ENCODE peak calls at places on chromosome 5, in eight cellular contexts. T is astrocyte, V is GM23338, C is heart left ventricle, J is mammary epithelial cell, O is pancreas, M is ovary, R is keratinocyte. U is an unnamed sample.

GRCh38 chr5:144002866-144003265 is 167.6 kb downstream of the YIPF5 start:
- DNase-seq in T (no peak), V (no peak), C (no peak), J (no peak), O (no peak), M (no peak), R (no peak), U (no peak)

GRCh38 chr5:43560128-43560527 is 3.3 kb upstream of the PAIP1 start:
- DNase-seq in T (peak; percentile 3), V (no peak), C (no peak), J (peak; percentile 57), O (no peak), M (no peak), R (no peak), U (no peak)

GRCh38 chr5:4206127-4206526 is 610.5 kb downstream of the IRX1 start:
- DNase-seq in T (no peak), V (no peak), C (no peak), J (no peak), O (no peak), M (no peak), R (no peak), U (no peak)

GRCh38 chr5:156391139-156391538 is 64.2 kb downstream of the SGCD start:
- DNase-seq in T (peak; percentile 83), V (no peak), C (no peak), J (no peak), O (no peak), M (no peak), R (no peak), U (peak; percentile 36)

GRCh38 chr5:132098151-132098594 is 24.6 kb downstream of the CSF2 start:
- DNase-seq in T (peak; percentile 69), V (no peak), C (no peak), J (peak; percentile 31), O (no peak), M (no peak), R (no peak), U (no peak)

GRCh38 chr5:173764321-173765029 is 123.7 kb upstream of the CPEB4 start:
- DNase-seq in T (peak; percentile 93), V (peak; percentile 34), C (peak; percentile 86), J (peak; percentile 92), O (peak; percentile 80), M (peak; percentile 89), R (peak; percentile 49), U (peak; percentile 97)

GRCh38 chr5:124819201-124819600 is 72.8 kb upstream of the ZNF608 start:
- DNase-seq in T (no peak), V (no peak), C (no peak), J (peak; percentile 39), O (no peak), M (no peak), R (no peak), U (no peak)

GRCh38 chr5:89878733-89879132 is 530.8 kb downstream of the CETN3 start:
- DNase-seq in T (no peak), V (no peak), C (no peak), J (no peak), O (no peak), M (no peak), R (no peak), U (no peak)

GRCh38 chr5:1709186-1709803 is 90.3 kb downstream of the MRPL36 start:
- DNase-seq in T (no peak), V (peak; percentile 41), C (no peak), J (no peak), O (no peak), M (no peak), R (no peak), U (no peak)

GRCh38 chr5:126614189-126614588 is 13.4 kb downstream of the PHAX start:
- DNase-seq in T (no peak), V (no peak), C (no peak), J (no peak), O (no peak), M (no peak), R (no peak), U (no peak)

GRCh38 chr5:126610163-126610562 is 9.4 kb downstream of the PHAX start:
- DNase-seq in T (no peak), V (no peak), C (no peak), J (no peak), O (no peak), M (no peak), R (no peak), U (no peak)

GRCh38 chr5:126610616-126611015 is 9.9 kb downstream of the PHAX start:
- DNase-seq in T (no peak), V (no peak), C (no peak), J (no peak), O (no peak), M (no peak), R (no peak), U (no peak)

GRCh38 chr5:126619781-126620180 is 19.0 kb downstream of the PHAX start:
- DNase-seq in T (peak; percentile 12), V (no peak), C (no peak), J (no peak), O (no peak), M (no peak), R (no peak), U (peak; percentile 38)

DNA sequence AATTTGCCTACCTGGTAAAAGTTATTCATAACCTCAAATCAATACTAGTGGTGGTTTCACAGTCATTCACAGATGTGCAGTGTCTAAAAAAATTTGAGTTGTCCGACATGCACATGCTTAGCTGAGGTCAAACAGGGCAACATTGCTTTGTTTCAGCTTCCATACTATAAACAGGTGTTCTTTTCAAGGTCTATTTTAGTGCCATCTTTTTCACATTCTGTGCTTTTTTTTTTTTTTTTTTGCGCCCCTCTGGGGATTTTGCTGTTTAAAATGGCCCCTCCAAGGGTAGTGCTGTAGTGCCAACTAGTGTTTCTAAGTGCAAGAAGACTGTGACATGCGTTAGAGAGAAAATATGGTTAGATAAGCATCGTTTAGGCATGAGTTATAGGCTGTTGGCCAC is 14.5 kb downstream of the PHAX start:
- DNase-seq in T (no peak), V (no peak), C (no peak), J (no peak), O (no peak), M (no peak), R (no peak), U (no peak)
- TF ChIP-seq CTCF in T (no peak), V (no peak), C (no peak), J (no peak), O (no peak), M (no peak), R (no peak), U (no peak)

GRCh38 chr5:38695021-38695961 is 138.8 kb upstream of the LIFR start:
- DNase-seq in T (no peak), V (no peak), C (no peak), J (no peak), O (no peak), M (no peak), R (no peak), U (no peak)
- H3K27ac ChIP-seq in T (no peak overlapping the region), V (no peak overlapping the region), C (no peak overlapping the region), J (no peak overlapping the region), O (no peak overlapping the region), M (no peak overlapping the region), R (no peak overlapping the region), U (no peak overlapping the region)

DNA sequence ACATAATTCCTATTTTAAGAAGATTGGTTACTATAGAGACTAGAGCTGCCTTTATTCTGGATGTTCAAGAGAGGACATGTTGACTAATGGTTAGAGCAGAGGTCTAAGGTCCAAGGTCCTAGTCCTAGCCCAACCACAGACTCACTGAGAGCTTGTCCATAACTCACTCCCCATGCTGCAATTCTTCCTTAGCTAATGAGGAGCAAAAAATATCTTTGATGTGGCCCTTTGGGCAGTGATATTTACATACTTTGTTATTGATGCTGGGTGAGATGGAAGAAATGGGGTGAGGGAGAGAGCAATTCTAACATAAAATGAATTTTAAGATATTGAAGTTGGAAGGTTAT is 57.9 kb upstream of the ANKRD55 start:
- DNase-seq in T (no peak), V (no peak), C (no peak), J (no peak), O (no peak), M (no peak), R (no peak), U (no peak)
- TF ChIP-seq CTCF in T (no peak), V (no peak), C (no peak), J (no peak), O (no peak), M (no peak), R (no peak), U (no peak)

GRCh38 chr5:141822134-141822533 is 56.1 kb downstream of the PCDH1 start:
- DNase-seq in T (peak; percentile 8), V (peak; percentile 3), C (peak; percentile 45), J (no peak), O (no peak), M (no peak), R (no peak), U (peak; percentile 60)
- H3K27ac ChIP-seq in T (peak overlapping the region; percentile 64), V (peak overlapping the region; percentile 86), C (peak overlapping the region; percentile 61), J (no peak overlapping the region), O (no peak overlapping the region), M (no peak overlapping the region), R (no peak overlapping the region), U (peak overlapping the region; percentile 74)

DNA sequence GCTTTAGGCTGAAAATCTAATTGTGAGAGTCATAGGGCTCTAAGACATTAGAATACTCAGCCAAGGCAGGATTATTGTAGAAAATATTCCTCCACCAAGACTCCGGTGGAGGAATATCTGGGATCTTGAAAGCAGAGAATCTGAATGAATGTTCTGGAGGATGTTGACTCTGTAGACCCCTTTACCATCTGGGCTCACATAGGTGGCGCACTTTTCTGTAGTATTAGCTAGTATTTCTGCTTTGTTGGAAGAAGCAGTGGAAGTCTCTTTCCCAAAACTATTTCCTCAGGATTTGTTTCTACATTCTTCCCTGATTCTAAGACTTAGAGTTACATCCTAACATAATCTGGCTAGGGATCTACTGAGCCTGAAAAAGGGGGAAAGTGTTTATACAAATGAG is 752.4 kb upstream of the SEMA6A start:
- DNase-seq in T (no peak), V (peak; percentile 29), C (no peak), J (no peak), O (no peak), M (no peak), R (no peak), U (no peak)
- TF ChIP-seq CTCF in T (no peak), V (peak; percentile 35), C (no peak), J (no peak), O (no peak), M (no peak), R (no peak), U (no peak)

DNA sequence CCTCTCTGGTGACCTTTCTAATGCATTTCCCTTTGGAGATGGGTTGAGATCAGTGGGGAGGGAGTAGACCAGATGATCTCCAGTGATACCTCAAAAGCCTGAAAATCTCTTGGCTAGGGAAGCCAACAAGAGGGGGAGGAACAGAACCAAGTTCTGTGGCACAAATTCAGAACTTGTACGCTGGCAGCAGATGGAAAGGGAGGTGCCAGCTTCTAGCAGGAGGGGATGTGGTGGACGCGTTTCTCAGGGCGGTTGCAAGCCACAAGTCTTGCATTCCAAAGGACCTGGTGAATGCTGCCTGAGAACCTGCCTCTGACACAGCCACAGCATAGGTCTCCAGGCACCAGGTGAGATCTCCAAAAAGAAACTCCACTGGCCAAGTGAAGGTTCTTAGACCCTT is 13.4 kb downstream of the SLIT3 start:
- DNase-seq in T (no peak), V (no peak), C (no peak), J (no peak), O (no peak), M (no peak), R (no peak), U (no peak)
- H3K27ac ChIP-seq in T (no peak overlapping the region), V (no peak overlapping the region), C (peak overlapping the region; percentile 50), J (no peak overlapping the region), O (no peak overlapping the region), M (no peak overlapping the region), R (no peak overlapping the region), U (no peak overlapping the region)

GRCh38 chr5:175878021-175878420 is 6.6 kb downstream of the CPLX2 start:
- DNase-seq in T (no peak), V (no peak), C (no peak), J (no peak), O (no peak), M (no peak), R (no peak), U (no peak)
- TF ChIP-seq CTCF in T (no peak), V (no peak), C (no peak), J (no peak), O (no peak), M (no peak), R (no peak), U (no peak)

U was measured in RWPE1.